ENCODE peak calls at places on chromosomes 11 and 22, in five cellular contexts. One of them, this sample, is unnamed.

GRCh38 chr22:47219789-47220188 is 457.3 kb downstream of the TBC1D22A start:
- DNase-seq in neuronal stem cell: no peak
- DNase-seq in H1: no peak
- DNase-seq in H9: no peak
- DNase-seq in trophoblast cell: no peak
- DNase-seq in this sample: no peak

GRCh38 chr11:118789501-118790356 is 1.2 kb downstream of the DDX6 start:
- DNase-seq in H9: no peak
- DNase-seq in trophoblast cell: no peak
- DNase-seq in neuronal stem cell: peak; percentile 18
- DNase-seq in H1: no peak
- DNase-seq in this sample: peak; percentile 43

GRCh38 chr11:46421257-46421880 is 29.8 kb upstream of the CHRM4 start:
- DNase-seq in H9: no peak
- DNase-seq in neuronal stem cell: no peak
- DNase-seq in trophoblast cell: no peak
- DNase-seq in H1: no peak
- DNase-seq in this sample: no peak

GRCh38 chr22:20997536-20998257 is 4.2 kb downstream of the THAP7 start:
- DNase-seq in H9: no peak
- DNase-seq in trophoblast cell: no peak
- DNase-seq in neuronal stem cell: no peak
- DNase-seq in H1: no peak
- DNase-seq in this sample: no peak

GRCh38 chr11:79336740-79337517 is 103.9 kb downstream of the TENM4 start:
- DNase-seq in neuronal stem cell: no peak
- DNase-seq in H9: no peak
- DNase-seq in trophoblast cell: no peak
- DNase-seq in H1: no peak
- DNase-seq in this sample: no peak

GRCh38 chr11:12085371-12086251 is 24.8 kb upstream of the MICAL2 start:
- DNase-seq in H1: no peak
- DNase-seq in trophoblast cell: no peak
- DNase-seq in H9: no peak
- DNase-seq in neuronal stem cell: no peak
- DNase-seq in this sample: peak; percentile 76

GRCh38 chr11:6258141-6258540 is 1.5 kb upstream of the CCKBR start:
- DNase-seq in H9: peak; percentile 31
- DNase-seq in trophoblast cell: no peak
- DNase-seq in H1: no peak
- DNase-seq in neuronal stem cell: no peak
- DNase-seq in this sample: no peak

GRCh38 chr22:22691055-22691454 is 46.6 kb downstream of the GGTLC2 start:
- DNase-seq in neuronal stem cell: no peak
- DNase-seq in H9: no peak
- DNase-seq in H1: no peak
- DNase-seq in trophoblast cell: no peak
- DNase-seq in this sample: no peak

GRCh38 chr11:25163421-25163820 is 666.6 kb downstream of the LUZP2 start:
- DNase-seq in H1: no peak
- DNase-seq in H9: no peak
- DNase-seq in trophoblast cell: no peak
- DNase-seq in neuronal stem cell: no peak
- DNase-seq in this sample: no peak

GRCh38 chr11:62805991-62806441 is 776 bp upstream of the NXF1 start:
- DNase-seq in trophoblast cell: no peak
- DNase-seq in H9: no peak
- DNase-seq in neuronal stem cell: no peak
- DNase-seq in H1: no peak
- DNase-seq in this sample: peak; percentile 33

GRCh38 chr11:116115801-116116200 is 611.6 kb upstream of the CADM1 start:
- DNase-seq in H9: no peak
- DNase-seq in neuronal stem cell: no peak
- DNase-seq in trophoblast cell: no peak
- DNase-seq in H1: no peak
- DNase-seq in this sample: no peak

GRCh38 chr11:13384837-13385417 is 78.1 kb downstream of the BTBD10 start:
- DNase-seq in H1: peak; percentile 15
- DNase-seq in H9: peak; percentile 54
- DNase-seq in neuronal stem cell: peak; percentile 23
- DNase-seq in trophoblast cell: peak; percentile 12
- DNase-seq in this sample: peak; percentile 56

GRCh38 chr11:7204778-7205177 is 46.9 kb upstream of the SYT9 start:
- DNase-seq in trophoblast cell: no peak
- DNase-seq in neuronal stem cell: no peak
- DNase-seq in H9: no peak
- DNase-seq in H1: no peak
- DNase-seq in this sample: peak; percentile 18

GRCh38 chr11:120147950-120148270 is 10.0 kb upstream of the TRIM29 start:
- DNase-seq in neuronal stem cell: no peak
- DNase-seq in H9: no peak
- DNase-seq in trophoblast cell: no peak
- DNase-seq in H1: no peak
- DNase-seq in this sample: no peak

GRCh38 chr11:65251476-65251875 is 10.3 kb upstream of the POLA2 start:
- DNase-seq in H9: no peak
- DNase-seq in neuronal stem cell: no peak
- DNase-seq in trophoblast cell: no peak
- DNase-seq in H1: no peak
- DNase-seq in this sample: peak; percentile 32

GRCh38 chr11:64649304-64649703 is 58.3 kb downstream of the SLC22A12 start:
- DNase-seq in neuronal stem cell: no peak
- DNase-seq in H1: no peak
- DNase-seq in trophoblast cell: no peak
- DNase-seq in H9: peak; percentile 76
- DNase-seq in this sample: no peak

GRCh38 chr22:46699091-46699490 is 39.0 kb downstream of the CERK start:
- DNase-seq in H1: no peak
- DNase-seq in neuronal stem cell: no peak
- DNase-seq in H9: no peak
- DNase-seq in trophoblast cell: no peak
- DNase-seq in this sample: no peak

GRCh38 chr22:39856588-39856987 is 37.0 kb downstream of the ENTHD1 start:
- DNase-seq in H1: no peak
- DNase-seq in trophoblast cell: no peak
- DNase-seq in neuronal stem cell: no peak
- DNase-seq in H9: no peak
- DNase-seq in this sample: no peak

GRCh38 chr11:68974421-68975194 is 6.2 kb downstream of the MRGPRD start:
- DNase-seq in trophoblast cell: peak; percentile 13
- DNase-seq in H9: peak; percentile 69
- DNase-seq in neuronal stem cell: no peak
- DNase-seq in H1: no peak
- DNase-seq in this sample: peak; percentile 30

GRCh38 chr22:35039625-35040024 is 26.3 kb upstream of the ISX start:
- DNase-seq in H9: no peak
- DNase-seq in trophoblast cell: no peak
- DNase-seq in H1: no peak
- DNase-seq in neuronal stem cell: no peak
- DNase-seq in this sample: no peak

GRCh38 chr11:74487875-74488274 is 5.6 kb downstream of the LIPT2 start:
- DNase-seq in H1: no peak
- DNase-seq in H9: peak; percentile 46
- DNase-seq in trophoblast cell: peak; percentile 27
- DNase-seq in neuronal stem cell: no peak
- DNase-seq in this sample: no peak

GRCh38 chr11:3123761-3124733 is 41.1 kb downstream of the OSBPL5 start:
- DNase-seq in trophoblast cell: no peak
- DNase-seq in H9: no peak
- DNase-seq in H1: no peak
- DNase-seq in neuronal stem cell: no peak
- DNase-seq in this sample: peak; percentile 93

GRCh38 chr11:9357041-9357440 is 27.4 kb upstream of the IPO7 start:
- DNase-seq in H9: no peak
- DNase-seq in H1: no peak
- DNase-seq in neuronal stem cell: no peak
- DNase-seq in trophoblast cell: peak; percentile 76
- DNase-seq in this sample: no peak

GRCh38 chr11:104151404-104152204 is 12.3 kb downstream of the PDGFD start:
- DNase-seq in H1: no peak
- DNase-seq in H9: no peak
- DNase-seq in trophoblast cell: no peak
- DNase-seq in neuronal stem cell: no peak
- DNase-seq in this sample: peak; percentile 17

GRCh38 chr11:2392241-2392959 is 8.2 kb upstream of the TSSC4 start:
- DNase-seq in H1: no peak
- DNase-seq in H9: no peak
- DNase-seq in trophoblast cell: no peak
- DNase-seq in neuronal stem cell: no peak
- DNase-seq in this sample: no peak

GRCh38 chr22:31055322-31056159 is 25.6 kb upstream of the SMTN start:
- DNase-seq in H1: no peak
- DNase-seq in trophoblast cell: peak; percentile 94
- DNase-seq in neuronal stem cell: peak; percentile 26
- DNase-seq in H9: peak; percentile 45
- DNase-seq in this sample: peak; percentile 99

GRCh38 chr22:45544588-45545170 is 42.0 kb downstream of the FBLN1 start:
- DNase-seq in H9: no peak
- DNase-seq in trophoblast cell: no peak
- DNase-seq in neuronal stem cell: no peak
- DNase-seq in H1: no peak
- DNase-seq in this sample: no peak

GRCh38 chr11:92707173-92707619 is 262.3 kb upstream of the MTNR1B start:
- DNase-seq in H1: no peak
- DNase-seq in H9: no peak
- DNase-seq in neuronal stem cell: no peak
- DNase-seq in trophoblast cell: peak; percentile 30
- DNase-seq in this sample: no peak

GRCh38 chr22:37533995-37534394 is 14.8 kb upstream of the CARD10 start:
- DNase-seq in H1: no peak
- DNase-seq in neuronal stem cell: no peak
- DNase-seq in H9: no peak
- DNase-seq in trophoblast cell: no peak
- DNase-seq in this sample: peak; percentile 87

GRCh38 chr11:46913484-46913883 is 4.9 kb downstream of the LRP4 start:
- DNase-seq in neuronal stem cell: no peak
- DNase-seq in trophoblast cell: no peak
- DNase-seq in H1: no peak
- DNase-seq in H9: no peak
- DNase-seq in this sample: peak; percentile 52

GRCh38 chr22:36470162-36470993 is 11.1 kb downstream of the TXN2 start:
- DNase-seq in H1: peak; percentile 65
- DNase-seq in trophoblast cell: peak; percentile 92
- DNase-seq in neuronal stem cell: peak; percentile 74
- DNase-seq in H9: peak; percentile 89
- DNase-seq in this sample: peak; percentile 90

GRCh38 chr11:2703487-2704141 is 3.8 kb upstream of the KCNQ1OT1 start:
- DNase-seq in H9: no peak
- DNase-seq in trophoblast cell: no peak
- DNase-seq in neuronal stem cell: no peak
- DNase-seq in H1: no peak
- DNase-seq in this sample: no peak

GRCh38 chr11:93614111-93614784 is 47.2 kb upstream of the CEP295 start:
- DNase-seq in H9: peak; percentile 47
- DNase-seq in H1: no peak
- DNase-seq in trophoblast cell: peak; percentile 27
- DNase-seq in neuronal stem cell: no peak
- DNase-seq in this sample: no peak

GRCh38 chr22:27512283-27512761 is 289.2 kb downstream of the MN1 start:
- DNase-seq in H1: no peak
- DNase-seq in trophoblast cell: peak; percentile 4
- DNase-seq in neuronal stem cell: no peak
- DNase-seq in H9: no peak
- DNase-seq in this sample: peak; percentile 84

GRCh38 chr22:20112623-20113511 is 3.0 kb upstream of the RANBP1 start:
- DNase-seq in H1: no peak
- DNase-seq in trophoblast cell: no peak
- DNase-seq in neuronal stem cell: no peak
- DNase-seq in H9: no peak
- DNase-seq in this sample: no peak

DNA sequence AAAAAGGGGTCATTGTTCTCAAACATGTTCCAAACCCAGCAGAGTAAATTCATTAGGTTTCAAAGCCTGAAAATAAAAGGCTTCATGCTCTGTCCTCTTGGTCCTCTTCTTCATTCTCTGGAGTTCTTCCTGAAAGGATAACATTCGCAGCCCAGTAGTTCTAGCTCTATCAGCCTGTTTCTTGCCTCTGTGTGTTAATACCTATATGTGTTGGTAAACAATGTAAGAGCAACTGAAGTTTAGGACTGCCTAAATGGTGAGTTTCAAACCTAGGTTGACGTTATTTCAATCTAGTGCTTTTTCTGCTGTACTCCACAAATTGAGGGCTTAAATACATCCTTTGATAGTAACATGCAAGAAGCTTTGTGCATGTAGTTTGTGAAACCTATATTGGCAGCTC is 9.4 kb downstream of the AASDHPPT start:
- DNase-seq in H1: no peak
- DNase-seq in neuronal stem cell: no peak
- DNase-seq in trophoblast cell: no peak
- DNase-seq in H9: no peak
- DNase-seq in this sample: no peak
- H2BK12ac ChIP-seq in H1: no peak overlapping the region
- H2BK12ac ChIP-seq in neuronal stem cell: no peak overlapping the region
- H2BK12ac ChIP-seq in trophoblast cell: no peak overlapping the region
- H2BK12ac ChIP-seq in H9: no peak overlapping the region
- H2BK12ac ChIP-seq in this sample: no peak overlapping the region

GRCh38 chr11:55697817-55698216 is 35.8 kb downstream of the OR4C6 start:
- DNase-seq in neuronal stem cell: no peak
- DNase-seq in H9: no peak
- DNase-seq in trophoblast cell: no peak
- DNase-seq in H1: no peak
- DNase-seq in this sample: no peak
- H3K9me3 ChIP-seq in neuronal stem cell: peaks cover 23% of the 10 kb centered on the region
- H3K9me3 ChIP-seq in H9: peaks cover 48% of the 10 kb centered on the region
- H3K9me3 ChIP-seq in trophoblast cell: peaks cover 17% of the 10 kb centered on the region
- H3K9me3 ChIP-seq in H1: peaks cover 50% of the 10 kb centered on the region
- H3K9me3 ChIP-seq in this sample: peaks cover 17% of the 10 kb centered on the region

GRCh38 chr11:124943731-124944130 is 7.9 kb upstream of the HEPACAM start:
- DNase-seq in trophoblast cell: no peak
- DNase-seq in H9: no peak
- DNase-seq in H1: no peak
- DNase-seq in neuronal stem cell: no peak
- DNase-seq in this sample: no peak

GRCh38 chr11:124946735-124947141 is 7.3 kb upstream of the CCDC15 start:
- DNase-seq in H9: no peak
- DNase-seq in trophoblast cell: no peak
- DNase-seq in neuronal stem cell: no peak
- DNase-seq in H1: no peak
- DNase-seq in this sample: no peak

GRCh38 chr11:124944565-124944964 is 8.7 kb upstream of the HEPACAM start:
- DNase-seq in H1: no peak
- DNase-seq in H9: no peak
- DNase-seq in trophoblast cell: no peak
- DNase-seq in neuronal stem cell: no peak
- DNase-seq in this sample: no peak

GRCh38 chr11:124943242-124943641 is 7.4 kb upstream of the HEPACAM start:
- DNase-seq in H1: no peak
- DNase-seq in trophoblast cell: no peak
- DNase-seq in neuronal stem cell: no peak
- DNase-seq in H9: no peak
- DNase-seq in this sample: no peak

GRCh38 chr11:124945826-124946225 is 8.2 kb upstream of the CCDC15 start:
- DNase-seq in neuronal stem cell: no peak
- DNase-seq in H1: no peak
- DNase-seq in trophoblast cell: no peak
- DNase-seq in H9: no peak
- DNase-seq in this sample: no peak
- H2BK12ac ChIP-seq in neuronal stem cell: no peak overlapping the region
- H2BK12ac ChIP-seq in H1: no peak overlapping the region
- H2BK12ac ChIP-seq in trophoblast cell: no peak overlapping the region
- H2BK12ac ChIP-seq in H9: no peak overlapping the region
- H2BK12ac ChIP-seq in this sample: no peak overlapping the region

GRCh38 chr22:49418943-49419342 is 408.7 kb downstream of the BRD1 start:
- DNase-seq in neuronal stem cell: no peak
- DNase-seq in trophoblast cell: no peak
- DNase-seq in H9: no peak
- DNase-seq in H1: no peak
- DNase-seq in this sample: no peak
- H3K9me3 ChIP-seq in neuronal stem cell: no peaks in the 10 kb centered on the region
- H3K9me3 ChIP-seq in trophoblast cell: peaks cover 5% of the 10 kb centered on the region
- H3K9me3 ChIP-seq in H9: no peaks in the 10 kb centered on the region
- H3K9me3 ChIP-seq in H1: no peaks in the 10 kb centered on the region
- H3K9me3 ChIP-seq in this sample: peaks cover 7% of the 10 kb centered on the region

This sample was measured in mesenchymal stem cell.